ENCODE peak calls at places on chromosome 1, in ten cellular contexts. One of them, this sample, is unnamed.

GRCh38 chr1:25178917-25179571 is 53.3 kb downstream of the SYF2 start:
- DNase-seq in nephron progenitor cell: no peak
- DNase-seq in Peyer's patch: no peak
- DNase-seq in A549: no peak
- DNase-seq in AG10803: no peak
- DNase-seq in fibroblast of pulmonary artery: no peak
- DNase-seq in BE2C: no peak
- DNase-seq in heart left ventricle: no peak
- DNase-seq in GM10248: peak
- DNase-seq in dorsolateral prefrontal cortex: no peak
- DNase-seq in this sample: no peak

GRCh38 chr1:24416666-24417391 is 1.2 kb downstream of the NIPAL3 start:
- DNase-seq in nephron progenitor cell: no peak
- DNase-seq in Peyer's patch: no peak
- DNase-seq in A549: no peak
- DNase-seq in AG10803: peak
- DNase-seq in fibroblast of pulmonary artery: peak
- DNase-seq in BE2C: no peak
- DNase-seq in heart left ventricle: no peak
- DNase-seq in GM10248: peak
- DNase-seq in dorsolateral prefrontal cortex: no peak
- DNase-seq in this sample: no peak

GRCh38 chr1:22296701-22297591 is 154.0 kb upstream of the WNT4 start:
- DNase-seq in nephron progenitor cell: no peak
- DNase-seq in Peyer's patch: no peak
- DNase-seq in A549: no peak
- DNase-seq in AG10803: peak
- DNase-seq in fibroblast of pulmonary artery: no peak
- DNase-seq in BE2C: no peak
- DNase-seq in heart left ventricle: no peak
- DNase-seq in GM10248: no peak
- DNase-seq in dorsolateral prefrontal cortex: no peak
- DNase-seq in this sample: no peak

GRCh38 chr1:9520411-9520810 is 18.9 kb upstream of the SLC25A33 start:
- DNase-seq in nephron progenitor cell: no peak
- DNase-seq in Peyer's patch: no peak
- DNase-seq in A549: no peak
- DNase-seq in AG10803: no peak
- DNase-seq in fibroblast of pulmonary artery: no peak
- DNase-seq in BE2C: no peak
- DNase-seq in heart left ventricle: no peak
- DNase-seq in GM10248: no peak
- DNase-seq in dorsolateral prefrontal cortex: no peak
- DNase-seq in this sample: no peak

GRCh38 chr1:201346987-201347386 is 30.5 kb downstream of the TNNT2 start:
- DNase-seq in nephron progenitor cell: no peak
- DNase-seq in Peyer's patch: no peak
- DNase-seq in A549: no peak
- DNase-seq in AG10803: no peak
- DNase-seq in fibroblast of pulmonary artery: no peak
- DNase-seq in BE2C: no peak
- DNase-seq in heart left ventricle: no peak
- DNase-seq in GM10248: no peak
- DNase-seq in dorsolateral prefrontal cortex: no peak
- DNase-seq in this sample: no peak

GRCh38 chr1:36871146-36871971 is 163.0 kb downstream of the GRIK3 start:
- DNase-seq in nephron progenitor cell: no peak
- DNase-seq in Peyer's patch: peak
- DNase-seq in A549: no peak
- DNase-seq in AG10803: no peak
- DNase-seq in fibroblast of pulmonary artery: no peak
- DNase-seq in BE2C: peak
- DNase-seq in heart left ventricle: no peak
- DNase-seq in GM10248: no peak
- DNase-seq in dorsolateral prefrontal cortex: peak
- DNase-seq in this sample: peak

GRCh38 chr1:63327417-63328139 is 5.2 kb downstream of the FOXD3 start:
- DNase-seq in nephron progenitor cell: peak
- DNase-seq in Peyer's patch: peak
- DNase-seq in A549: peak
- DNase-seq in AG10803: peak
- DNase-seq in fibroblast of pulmonary artery: peak
- DNase-seq in BE2C: peak
- DNase-seq in heart left ventricle: peak
- DNase-seq in GM10248: peak
- DNase-seq in dorsolateral prefrontal cortex: no peak
- DNase-seq in this sample: peak

GRCh38 chr1:171801395-171801990 is 20.0 kb downstream of the METTL13 start:
- DNase-seq in nephron progenitor cell: peak
- DNase-seq in Peyer's patch: no peak
- DNase-seq in A549: peak
- DNase-seq in AG10803: peak
- DNase-seq in fibroblast of pulmonary artery: peak
- DNase-seq in BE2C: peak
- DNase-seq in heart left ventricle: no peak
- DNase-seq in GM10248: peak
- DNase-seq in dorsolateral prefrontal cortex: no peak
- DNase-seq in this sample: no peak

GRCh38 chr1:185775505-185775904 is 41.3 kb downstream of the HMCN1 start:
- DNase-seq in nephron progenitor cell: no peak
- DNase-seq in Peyer's patch: no peak
- DNase-seq in A549: no peak
- DNase-seq in AG10803: no peak
- DNase-seq in fibroblast of pulmonary artery: no peak
- DNase-seq in BE2C: no peak
- DNase-seq in heart left ventricle: no peak
- DNase-seq in GM10248: no peak
- DNase-seq in dorsolateral prefrontal cortex: no peak
- DNase-seq in this sample: no peak

GRCh38 chr1:912740-913301 is 10.9 kb upstream of the SAMD11 start:
- DNase-seq in nephron progenitor cell: no peak
- DNase-seq in Peyer's patch: peak
- DNase-seq in A549: peak
- DNase-seq in AG10803: peak
- DNase-seq in fibroblast of pulmonary artery: peak
- DNase-seq in BE2C: peak
- DNase-seq in heart left ventricle: peak
- DNase-seq in GM10248: no peak
- DNase-seq in dorsolateral prefrontal cortex: no peak
- DNase-seq in this sample: peak

GRCh38 chr1:58979085-58979484 is 195.2 kb upstream of the JUN start:
- DNase-seq in nephron progenitor cell: no peak
- DNase-seq in Peyer's patch: no peak
- DNase-seq in A549: no peak
- DNase-seq in AG10803: peak
- DNase-seq in fibroblast of pulmonary artery: no peak
- DNase-seq in BE2C: no peak
- DNase-seq in heart left ventricle: peak
- DNase-seq in GM10248: no peak
- DNase-seq in dorsolateral prefrontal cortex: no peak
- DNase-seq in this sample: no peak

GRCh38 chr1:109873278-109874175 is 37.1 kb upstream of the CSF1 start:
- DNase-seq in nephron progenitor cell: no peak
- DNase-seq in Peyer's patch: no peak
- DNase-seq in A549: no peak
- DNase-seq in AG10803: peak
- DNase-seq in fibroblast of pulmonary artery: peak
- DNase-seq in BE2C: no peak
- DNase-seq in heart left ventricle: no peak
- DNase-seq in GM10248: no peak
- DNase-seq in dorsolateral prefrontal cortex: no peak
- DNase-seq in this sample: no peak

GRCh38 chr1:47469910-47470309 is 32.1 kb downstream of the FOXD2 start:
- DNase-seq in nephron progenitor cell: no peak
- DNase-seq in Peyer's patch: no peak
- DNase-seq in A549: no peak
- DNase-seq in AG10803: no peak
- DNase-seq in fibroblast of pulmonary artery: no peak
- DNase-seq in BE2C: no peak
- DNase-seq in heart left ventricle: no peak
- DNase-seq in GM10248: no peak
- DNase-seq in dorsolateral prefrontal cortex: no peak
- DNase-seq in this sample: no peak
- TF ChIP-seq CTCF in nephron progenitor cell: no peak
- TF ChIP-seq CTCF in Peyer's patch: no peak
- TF ChIP-seq CTCF in A549: no peak
- TF ChIP-seq CTCF in AG10803: no peak
- TF ChIP-seq CTCF in fibroblast of pulmonary artery: no peak
- TF ChIP-seq CTCF in BE2C: peak
- TF ChIP-seq CTCF in heart left ventricle: no peak
- TF ChIP-seq CTCF in GM10248: no peak
- TF ChIP-seq CTCF in dorsolateral prefrontal cortex: no peak
- TF ChIP-seq CTCF in this sample: no peak

DNA sequence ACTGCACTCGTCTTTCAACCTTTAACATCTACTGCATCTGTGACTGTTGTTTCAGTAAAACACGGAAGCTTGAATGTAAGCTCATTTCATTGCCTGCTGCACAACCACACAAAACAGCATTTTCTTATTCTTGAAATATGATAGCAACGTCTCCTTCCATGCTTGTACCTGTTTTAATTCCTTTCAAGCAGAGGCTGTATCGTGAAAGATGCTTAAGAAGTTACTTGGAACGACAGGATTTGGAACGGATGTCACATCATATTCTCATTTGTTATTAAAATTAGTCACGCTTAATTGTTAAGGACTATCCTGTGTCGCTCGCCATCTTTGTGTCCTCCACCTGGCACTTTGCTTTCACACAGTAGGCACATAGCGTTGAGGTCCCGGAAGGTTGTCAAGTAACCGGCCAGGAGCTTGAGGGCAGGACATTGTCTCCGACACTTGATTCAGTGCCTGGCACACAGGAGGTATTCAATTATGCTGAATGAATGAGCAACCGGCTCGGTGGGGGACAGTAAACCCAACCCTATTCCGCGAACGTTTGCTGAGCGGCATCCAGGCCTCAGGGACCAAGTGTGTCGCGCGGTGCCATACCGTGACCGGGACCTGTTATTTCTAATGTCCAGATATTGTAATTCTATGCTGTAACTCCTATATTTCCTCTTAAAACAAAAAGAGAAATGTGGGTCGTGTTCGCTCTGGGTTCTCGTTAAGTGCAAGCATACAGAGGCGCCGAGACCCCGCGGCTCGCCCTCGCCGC is 500 bp upstream of the SH3GLB1 start:
- DNase-seq in nephron progenitor cell: no peak
- DNase-seq in Peyer's patch: no peak
- DNase-seq in A549: no peak
- DNase-seq in AG10803: no peak
- DNase-seq in fibroblast of pulmonary artery: no peak
- DNase-seq in BE2C: no peak
- DNase-seq in heart left ventricle: no peak
- DNase-seq in GM10248: peak
- DNase-seq in dorsolateral prefrontal cortex: no peak
- DNase-seq in this sample: no peak
- TF ChIP-seq CTCF in nephron progenitor cell: no peak
- TF ChIP-seq CTCF in Peyer's patch: no peak
- TF ChIP-seq CTCF in A549: no peak
- TF ChIP-seq CTCF in AG10803: no peak
- TF ChIP-seq CTCF in fibroblast of pulmonary artery: no peak
- TF ChIP-seq CTCF in BE2C: no peak
- TF ChIP-seq CTCF in heart left ventricle: no peak
- TF ChIP-seq CTCF in GM10248: no peak
- TF ChIP-seq CTCF in dorsolateral prefrontal cortex: no peak
- TF ChIP-seq CTCF in this sample: no peak

DNA sequence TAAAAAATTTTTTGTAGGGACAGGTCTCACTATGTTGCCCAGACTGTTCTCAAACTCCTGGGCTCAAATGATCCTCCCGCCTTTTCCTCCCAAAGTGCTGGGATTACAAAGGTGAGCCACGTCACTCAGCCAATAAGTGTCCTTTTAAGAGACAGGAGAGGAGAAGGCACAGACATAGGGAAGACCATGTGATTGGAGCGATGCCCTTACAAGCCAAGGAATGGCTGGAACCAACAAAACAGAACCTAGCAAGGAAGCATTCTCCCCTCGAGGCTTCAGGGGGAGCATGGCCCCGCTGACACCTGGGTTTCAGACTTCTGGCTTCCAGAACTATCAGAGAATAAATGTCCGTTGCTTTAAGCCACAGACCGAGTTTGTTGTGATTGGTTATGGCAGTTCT is 37.0 kb downstream of the NDUFS5 start:
- DNase-seq in nephron progenitor cell: no peak
- DNase-seq in Peyer's patch: no peak
- DNase-seq in A549: no peak
- DNase-seq in AG10803: no peak
- DNase-seq in fibroblast of pulmonary artery: no peak
- DNase-seq in BE2C: no peak
- DNase-seq in heart left ventricle: no peak
- DNase-seq in GM10248: no peak
- DNase-seq in dorsolateral prefrontal cortex: no peak
- DNase-seq in this sample: no peak
- TF ChIP-seq CTCF in nephron progenitor cell: no peak
- TF ChIP-seq CTCF in Peyer's patch: no peak
- TF ChIP-seq CTCF in A549: no peak
- TF ChIP-seq CTCF in AG10803: no peak
- TF ChIP-seq CTCF in fibroblast of pulmonary artery: no peak
- TF ChIP-seq CTCF in BE2C: no peak
- TF ChIP-seq CTCF in heart left ventricle: no peak
- TF ChIP-seq CTCF in GM10248: no peak
- TF ChIP-seq CTCF in dorsolateral prefrontal cortex: no peak
- TF ChIP-seq CTCF in this sample: no peak

DNA sequence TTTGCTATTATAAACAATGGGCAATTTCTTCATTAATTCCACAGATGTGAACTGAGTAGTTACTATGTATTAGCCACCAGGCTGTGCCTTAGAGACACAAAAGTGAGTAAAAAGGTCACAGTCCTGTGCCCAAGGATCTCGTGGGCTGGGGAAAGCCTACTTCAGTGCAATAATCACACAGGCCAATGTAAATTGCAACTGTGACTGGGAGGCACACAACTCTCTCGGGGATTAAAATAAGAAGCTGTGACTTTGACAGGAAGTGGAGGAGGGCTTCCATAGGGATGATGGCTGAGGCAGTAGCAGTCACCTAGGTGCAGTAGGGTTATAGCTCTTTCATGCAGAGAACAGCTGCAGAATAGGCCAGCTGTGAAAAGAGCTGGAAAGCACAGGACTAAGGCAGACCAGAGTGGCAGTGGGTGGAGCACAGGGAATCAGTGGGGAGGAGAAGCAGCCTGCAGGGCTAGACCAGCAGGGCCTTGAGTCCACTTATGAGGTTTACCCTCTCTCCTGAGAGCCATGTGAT is 121.9 kb downstream of the MAB21L3 start:
- DNase-seq in nephron progenitor cell: no peak
- DNase-seq in Peyer's patch: no peak
- DNase-seq in A549: no peak
- DNase-seq in AG10803: no peak
- DNase-seq in fibroblast of pulmonary artery: peak
- DNase-seq in BE2C: no peak
- DNase-seq in heart left ventricle: no peak
- DNase-seq in GM10248: no peak
- DNase-seq in dorsolateral prefrontal cortex: no peak
- DNase-seq in this sample: no peak
- TF ChIP-seq CTCF in nephron progenitor cell: no peak
- TF ChIP-seq CTCF in Peyer's patch: peak
- TF ChIP-seq CTCF in A549: no peak
- TF ChIP-seq CTCF in AG10803: no peak
- TF ChIP-seq CTCF in fibroblast of pulmonary artery: no peak
- TF ChIP-seq CTCF in BE2C: peak
- TF ChIP-seq CTCF in heart left ventricle: no peak
- TF ChIP-seq CTCF in GM10248: peak
- TF ChIP-seq CTCF in dorsolateral prefrontal cortex: no peak
- TF ChIP-seq CTCF in this sample: no peak

This sample was measured in glutamatergic neuron.